ENCODE peak calls at places on chromosome 19, in six cellular contexts. X is neuronal stem cell; B is M059J; D is frontal cortex; C is AG10803; L is activated CD4-positive, alpha-beta T cell treated with anti-CD3 and anti-CD28 coated beads for 24 hours. K is an unnamed sample.

GRCh38 chr19:50506700-50507099 is 4.3 kb downstream of the JOSD2 start:
- DNase-seq in X (no peak), B (no peak), D (no peak), C (no peak), L (no peak), K (no peak)

GRCh38 chr19:31378404-31378803 is 29.2 kb upstream of the TSHZ3 start:
- DNase-seq in X (no peak), B (peak), D (no peak), C (peak), L (no peak), K (no peak)

GRCh38 chr19:42121666-42122069 is 10.6 kb downstream of the POU2F2 start:
- DNase-seq in X (no peak), B (peak), D (no peak), C (peak), L (peak), K (no peak)

GRCh38 chr19:1651548-1652394 is 644 bp downstream of the TCF3 start:
- DNase-seq in X (peak), B (peak), D (peak), C (peak), L (peak), K (no peak)

GRCh38 chr19:28288850-28289249 is 924.1 kb downstream of the UQCRFS1 start:
- DNase-seq in X (no peak), B (no peak), D (no peak), C (no peak), L (no peak), K (no peak)

GRCh38 chr19:7541828-7542443 is 6.4 kb downstream of the PNPLA6 start:
- DNase-seq in X (no peak), B (no peak), D (no peak), C (no peak), L (no peak), K (no peak)

GRCh38 chr19:49019242-49019932 is 2.5 kb upstream of the LHB start:
- DNase-seq in X (no peak), B (peak), D (no peak), C (peak), L (peak), K (no peak)

GRCh38 chr19:7975037-7975436 is 30.4 kb downstream of the ELAVL1 start:
- DNase-seq in X (no peak), B (no peak), D (no peak), C (no peak), L (no peak), K (no peak)

GRCh38 chr19:47512183-47512947 is 2.5 kb downstream of the NAPA start:
- DNase-seq in X (no peak), B (peak), D (no peak), C (peak), L (no peak), K (no peak)

GRCh38 chr19:554817-555216 is 11.0 kb downstream of the GZMM start:
- DNase-seq in X (no peak), B (no peak), D (no peak), C (no peak), L (no peak), K (no peak)

GRCh38 chr19:38729653-38730469 is 14.4 kb downstream of the CAPN12 start:
- DNase-seq in X (peak), B (peak), D (no peak), C (peak), L (peak), K (no peak)

GRCh38 chr19:54160182-54160811 is 776 bp upstream of the LENG1 start:
- DNase-seq in X (no peak), B (peak), D (no peak), C (no peak), L (no peak), K (no peak)

K was measured in GM18507.